ENCODE peak calls at places on chromosome 12, in four cellular contexts. One of them, this sample, is unnamed.
A peak's percentile ranks its signal among the peaks of the same experiment; 100 is the strongest.

GRCh38 chr12:1282670-1283361 is 291.8 kb downstream of the ERC1 start:
- DNase-seq in H1: no peak
- DNase-seq in mesenchymal stem cell: no peak
- DNase-seq in IMR-90: peak; percentile 31
- DNase-seq in this sample: no peak

GRCh38 chr12:44294649-44295048 is 458.8 kb downstream of the TMEM117 start:
- DNase-seq in H1: no peak
- DNase-seq in mesenchymal stem cell: peak; percentile 23
- DNase-seq in IMR-90: no peak
- DNase-seq in this sample: no peak

GRCh38 chr12:13067322-13067721 is 23.1 kb downstream of the FAM234B start:
- DNase-seq in H1: no peak
- DNase-seq in mesenchymal stem cell: no peak
- DNase-seq in IMR-90: no peak
- DNase-seq in this sample: no peak

GRCh38 chr12:118835911-118836310 is 145.4 kb upstream of the SRRM4 start:
- DNase-seq in H1: no peak
- DNase-seq in mesenchymal stem cell: no peak
- DNase-seq in IMR-90: no peak
- DNase-seq in this sample: no peak

GRCh38 chr12:61870658-61871559 is 389.3 kb upstream of the USP15 start:
- DNase-seq in H1: no peak
- DNase-seq in mesenchymal stem cell: peak; percentile 30
- DNase-seq in IMR-90: no peak
- DNase-seq in this sample: no peak

GRCh38 chr12:56010112-56010570 is 10.7 kb upstream of the IKZF4 start:
- DNase-seq in H1: no peak
- DNase-seq in mesenchymal stem cell: no peak
- DNase-seq in IMR-90: no peak
- DNase-seq in this sample: no peak

GRCh38 chr12:119748512-119748911 is 80.6 kb downstream of the PRKAB1 start:
- DNase-seq in H1: no peak
- DNase-seq in mesenchymal stem cell: no peak
- DNase-seq in IMR-90: no peak
- DNase-seq in this sample: no peak

GRCh38 chr12:12025799-12026386 is 44.8 kb upstream of the BCL2L14 start:
- DNase-seq in H1: peak; percentile 6
- DNase-seq in mesenchymal stem cell: no peak
- DNase-seq in IMR-90: no peak
- DNase-seq in this sample: no peak

GRCh38 chr12:16385779-16386646 is 38.6 kb downstream of the MGST1 start:
- DNase-seq in H1: no peak
- DNase-seq in mesenchymal stem cell: peak; percentile 60
- DNase-seq in IMR-90: peak; percentile 70
- DNase-seq in this sample: peak; percentile 46

GRCh38 chr12:54587315-54587821 is 1.1 kb downstream of the PPP1R1A start:
- DNase-seq in H1: no peak
- DNase-seq in mesenchymal stem cell: no peak
- DNase-seq in IMR-90: no peak
- DNase-seq in this sample: no peak

GRCh38 chr12:7929069-7929792 is 6.8 kb downstream of the SLC2A3 start:
- DNase-seq in H1: no peak
- DNase-seq in mesenchymal stem cell: no peak
- DNase-seq in IMR-90: no peak
- DNase-seq in this sample: no peak

DNA sequence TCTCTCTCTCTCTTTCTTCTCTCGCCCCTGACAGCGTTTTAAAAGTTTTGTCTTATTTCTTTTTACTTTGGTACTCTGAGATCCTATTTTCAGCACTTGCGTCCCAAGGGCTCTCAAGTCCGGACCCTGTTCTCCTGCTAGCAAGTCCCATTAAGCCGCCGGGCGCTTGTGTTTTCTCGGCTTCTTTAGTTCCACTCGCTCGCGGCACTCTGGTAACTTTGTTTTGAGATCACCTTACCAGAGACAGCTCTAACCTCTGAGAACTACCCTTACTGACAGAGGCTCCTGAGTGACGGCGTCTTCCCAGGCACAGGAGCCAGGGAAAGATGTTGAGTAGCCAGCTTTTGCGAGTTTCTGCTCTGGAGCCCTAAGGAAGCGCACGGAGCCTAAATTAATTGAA is 2.7 kb upstream of the MYF5 start:
- DNase-seq in H1: no peak
- DNase-seq in mesenchymal stem cell: peak; percentile 37
- DNase-seq in IMR-90: peak; percentile 14
- DNase-seq in this sample: no peak
- H3K4me3 ChIP-seq in H1: peak overlapping the region; percentile 21
- H3K4me3 ChIP-seq in mesenchymal stem cell: peak overlapping the region; percentile 74
- H3K4me3 ChIP-seq in IMR-90: no peak overlapping the region
- H3K4me3 ChIP-seq in this sample: no peak overlapping the region

GRCh38 chr12:47071241-47071852 is 8.1 kb upstream of the PCED1B start:
- DNase-seq in H1: no peak
- DNase-seq in mesenchymal stem cell: peak; percentile 13
- DNase-seq in IMR-90: no peak
- DNase-seq in this sample: peak; percentile 35

GRCh38 chr12:47068539-47068938 is 10.9 kb upstream of the PCED1B start:
- DNase-seq in H1: peak; percentile 50
- DNase-seq in mesenchymal stem cell: peak; percentile 37
- DNase-seq in IMR-90: no peak
- DNase-seq in this sample: no peak

GRCh38 chr12:47066278-47067048 is 13.0 kb upstream of the PCED1B start:
- DNase-seq in H1: no peak
- DNase-seq in mesenchymal stem cell: no peak
- DNase-seq in IMR-90: peak; percentile 54
- DNase-seq in this sample: no peak

GRCh38 chr12:47067778-47068431 is 11.5 kb upstream of the PCED1B start:
- DNase-seq in H1: no peak
- DNase-seq in mesenchymal stem cell: no peak
- DNase-seq in IMR-90: no peak
- DNase-seq in this sample: no peak

GRCh38 chr12:47067176-47067575 is 12.2 kb upstream of the PCED1B start:
- DNase-seq in H1: no peak
- DNase-seq in mesenchymal stem cell: no peak
- DNase-seq in IMR-90: no peak
- DNase-seq in this sample: no peak
- H2BK120ac ChIP-seq in H1: no peak overlapping the region
- H2BK120ac ChIP-seq in mesenchymal stem cell: no peak overlapping the region
- H2BK120ac ChIP-seq in IMR-90: no peak overlapping the region
- H2BK120ac ChIP-seq in this sample: no peak overlapping the region

DNA sequence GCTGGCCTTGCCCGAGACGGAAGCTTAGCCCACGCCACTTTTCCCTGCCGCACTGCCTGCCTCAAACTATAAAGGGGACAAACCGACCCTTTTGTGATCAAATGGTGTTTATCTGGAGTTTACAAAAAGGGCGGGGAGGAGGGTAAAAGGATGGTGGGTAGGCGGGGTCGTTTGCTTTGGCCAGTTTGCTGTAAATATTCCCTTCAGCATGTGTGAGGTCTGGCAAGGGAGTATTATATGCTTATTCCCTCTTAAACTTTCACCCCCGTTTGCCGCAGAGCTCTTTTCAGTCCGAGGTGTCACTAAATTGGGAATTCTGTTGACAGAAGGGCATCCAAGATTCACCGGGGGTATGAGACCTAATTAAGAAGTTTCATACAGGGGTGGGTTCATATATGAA is 3.8 kb upstream of the TBX3 start:
- DNase-seq in H1: no peak
- DNase-seq in mesenchymal stem cell: no peak
- DNase-seq in IMR-90: no peak
- DNase-seq in this sample: no peak
- H3K14ac ChIP-seq in H1: no peak overlapping the region
- H3K14ac ChIP-seq in mesenchymal stem cell: no peak overlapping the region
- H3K14ac ChIP-seq in IMR-90: peak overlapping the region; percentile 85
- H3K14ac ChIP-seq in this sample: no peak overlapping the region

GRCh38 chr12:129615001-129615400 is 288.8 kb downstream of the TMEM132D start:
- DNase-seq in H1: no peak
- DNase-seq in mesenchymal stem cell: no peak
- DNase-seq in IMR-90: no peak
- DNase-seq in this sample: no peak
- H3K4me3 ChIP-seq in H1: no peak overlapping the region
- H3K4me3 ChIP-seq in mesenchymal stem cell: no peak overlapping the region
- H3K4me3 ChIP-seq in IMR-90: no peak overlapping the region
- H3K4me3 ChIP-seq in this sample: no peak overlapping the region

DNA sequence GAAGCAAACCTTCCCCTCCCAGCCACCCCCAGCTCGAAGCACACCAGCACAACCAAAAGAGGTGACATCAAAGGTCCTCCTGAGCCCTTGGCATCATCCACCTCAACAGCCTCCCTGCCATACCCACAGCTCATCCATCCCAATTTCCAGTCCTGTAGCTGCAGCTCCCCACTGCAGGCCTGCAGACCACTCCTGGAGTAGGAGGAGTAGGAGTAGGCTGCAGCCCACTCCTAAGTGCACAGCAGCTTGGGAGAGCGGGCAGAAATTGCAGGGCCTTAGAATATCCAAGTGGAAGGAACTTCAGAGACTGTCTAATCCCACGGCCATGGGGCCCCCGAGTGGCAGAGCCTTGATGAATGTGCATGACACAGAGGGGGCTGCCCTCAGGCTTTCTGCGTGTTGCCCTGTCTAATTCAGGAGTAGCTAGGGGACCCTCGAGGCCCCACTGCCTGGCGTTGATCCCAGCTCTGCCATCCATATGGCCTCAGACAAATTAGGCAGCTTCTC is 36.6 kb upstream of the CD9 start:
- DNase-seq in H1: no peak
- DNase-seq in mesenchymal stem cell: no peak
- DNase-seq in IMR-90: no peak
- DNase-seq in this sample: no peak
- H2BK120ac ChIP-seq in H1: no peak overlapping the region
- H2BK120ac ChIP-seq in mesenchymal stem cell: no peak overlapping the region
- H2BK120ac ChIP-seq in IMR-90: no peak overlapping the region
- H2BK120ac ChIP-seq in this sample: no peak overlapping the region

GRCh38 chr12:131894313-131894860 is at the start of gene ULK1:
- DNase-seq in H1: peak; percentile 97
- DNase-seq in mesenchymal stem cell: peak; percentile 88
- DNase-seq in IMR-90: peak; percentile 80
- DNase-seq in this sample: peak; percentile 95
- H3K14ac ChIP-seq in H1: no peak within 1 kb of the TSS
- H3K14ac ChIP-seq in mesenchymal stem cell: no peak within 1 kb of the TSS
- H3K14ac ChIP-seq in IMR-90: peak within 1 kb of the TSS; percentile 62
- H3K14ac ChIP-seq in this sample: no peak within 1 kb of the TSS

This sample was measured in neuronal stem cell.